ENCODE peak calls at places on chromosome 10, in four cellular contexts. G is coronary artery, A is adrenal gland, C is brain microvascular endothelial cell. P is an unnamed sample.

GRCh38 chr10:128739937-128740336 is 613.7 kb upstream of the MKI67 start:
- DNase-seq in A (no peak), G (no peak), C (no peak), P (no peak)

GRCh38 chr10:101716891-101717659 is 22.1 kb upstream of the FBXW4 start:
- DNase-seq in C (no peak), A (no peak), G (no peak), P (no peak)

GRCh38 chr10:129059977-129060376 is 407.1 kb upstream of the MGMT start:
- DNase-seq in C (no peak), G (no peak), A (no peak), P (no peak)

GRCh38 chr10:44811072-44811471 is 100.1 kb upstream of the TMEM72 start:
- DNase-seq in G (no peak), C (peak; percentile 18), A (no peak), P (no peak)

GRCh38 chr10:11009471-11010308 is 8.0 kb upstream of the CELF2 start:
- DNase-seq in C (no peak), G (no peak), A (no peak), P (no peak)

GRCh38 chr10:6995339-6995738 is 415.3 kb upstream of the PRKCQ start:
- DNase-seq in A (no peak), G (no peak), C (no peak), P (no peak)

GRCh38 chr10:100347568-100348195 is 649 bp downstream of the SCD start:
- DNase-seq in A (no peak), C (no peak), G (no peak), P (no peak)

GRCh38 chr10:24951201-24952145 is 933 bp downstream of the PRTFDC1 start:
- DNase-seq in C (no peak), G (no peak), A (peak; percentile 64), P (peak; percentile 70)

GRCh38 chr10:23918839-23919238 is 290.1 kb upstream of the KIAA1217 start:
- DNase-seq in G (no peak), C (no peak), A (no peak), P (no peak)

GRCh38 chr10:97291357-97292096 is 910 bp downstream of the ARHGAP19 start:
- DNase-seq in G (no peak), C (no peak), A (no peak), P (no peak)

GRCh38 chr10:103598654-103599115 is 105.2 kb downstream of the NEURL1 start:
- DNase-seq in C (peak; percentile 63), G (no peak), A (peak; percentile 40), P (no peak)

GRCh38 chr10:43402176-43402575 is 6.8 kb downstream of the HNRNPF start:
- DNase-seq in A (no peak), G (no peak), C (no peak), P (no peak)

GRCh38 chr10:43407148-43407575 is 1.8 kb downstream of the HNRNPF start:
- DNase-seq in G (no peak), C (peak; percentile 40), A (peak; percentile 66), P (peak; percentile 89)

GRCh38 chr10:43403911-43404674 is 4.9 kb downstream of the HNRNPF start:
- DNase-seq in C (no peak), A (no peak), G (no peak), P (no peak)

GRCh38 chr10:43402880-43403452 is 6.0 kb downstream of the HNRNPF start:
- DNase-seq in G (peak; percentile 36), A (no peak), C (no peak), P (no peak)

GRCh38 chr10:43404675-43405221 is 4.2 kb downstream of the HNRNPF start:
- DNase-seq in G (no peak), A (no peak), C (no peak), P (no peak)
- H3K4me3 ChIP-seq in G (no peak overlapping the region), A (no peak overlapping the region), C (no peak overlapping the region), P (no peak overlapping the region)

GRCh38 chr10:61898435-61898778 is 3.1 kb upstream of the ARID5B start:
- DNase-seq in C (no peak), A (no peak), G (no peak), P (no peak)

GRCh38 chr10:61900829-61901783 is at the start of gene ARID5B:
- DNase-seq in C (peak; percentile 81), G (no peak), A (peak; percentile 41), P (no peak)

GRCh38 chr10:61899997-61900828 is 1.3 kb upstream of the ARID5B start:
- DNase-seq in A (peak; percentile 67), G (peak; percentile 82), C (peak; percentile 53), P (peak; percentile 85)

GRCh38 chr10:61899045-61899444 is 2.5 kb upstream of the ARID5B start:
- DNase-seq in A (no peak), C (peak; percentile 61), G (no peak), P (no peak)

DNA sequence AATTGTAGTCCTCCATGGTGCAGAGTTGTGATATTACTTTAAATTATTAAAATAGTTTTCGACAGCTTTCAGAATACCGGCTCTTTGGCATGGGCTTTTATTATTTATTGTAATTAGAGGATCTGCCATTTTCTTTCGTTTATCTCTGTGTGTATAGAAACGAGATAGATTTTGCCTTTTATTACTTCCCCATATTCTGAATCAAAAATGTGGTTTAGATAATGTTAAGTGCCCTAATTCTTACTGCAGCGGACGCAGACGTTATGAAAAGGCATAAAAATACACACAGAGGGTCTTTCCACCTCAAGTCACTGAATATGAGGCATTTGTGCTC is 1.9 kb upstream of the ARID5B start:
- DNase-seq in G (no peak), A (no peak), C (no peak), P (no peak)
- H3K4me3 ChIP-seq in G (peak overlapping the region; percentile 97), A (no peak overlapping the region), C (peak overlapping the region; percentile 81), P (peak overlapping the region; percentile 46)

DNA sequence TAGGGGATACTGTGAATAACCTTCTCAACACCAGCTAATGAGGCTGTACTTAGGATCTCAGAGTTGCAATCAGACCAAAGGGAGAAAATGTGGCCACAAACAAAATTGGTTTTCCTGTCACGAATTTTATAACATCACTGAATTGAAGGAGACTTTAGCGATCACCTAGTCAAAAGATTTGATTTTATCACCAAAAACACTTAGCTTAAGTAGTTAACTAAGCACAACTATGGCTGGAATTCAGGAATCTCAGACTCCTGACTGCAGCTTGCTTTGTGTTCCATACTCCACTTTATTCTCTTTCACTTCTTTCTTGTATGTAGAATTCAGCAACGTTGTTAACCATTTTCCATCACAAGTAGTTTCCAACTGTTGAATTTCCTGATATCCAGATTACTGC is 152.0 kb downstream of the SLC16A9 start:
- DNase-seq in G (no peak), C (no peak), A (no peak), P (no peak)
- H3K4me3 ChIP-seq in G (no peak overlapping the region), C (no peak overlapping the region), A (no peak overlapping the region), P (no peak overlapping the region)

GRCh38 chr10:3365630-3366029 is 193.0 kb upstream of the PITRM1 start:
- DNase-seq in C (no peak), A (no peak), G (no peak), P (no peak)

GRCh38 chr10:3366735-3367405 is 194.3 kb upstream of the PITRM1 start:
- DNase-seq in C (no peak), A (no peak), G (no peak), P (no peak)

GRCh38 chr10:3363316-3364070 is 190.9 kb upstream of the PITRM1 start:
- DNase-seq in G (no peak), A (no peak), C (no peak), P (no peak)

GRCh38 chr10:3366043-3366442 is 193.5 kb upstream of the PITRM1 start:
- DNase-seq in C (no peak), G (no peak), A (no peak), P (no peak)

GRCh38 chr10:3364768-3365480 is 192.3 kb upstream of the PITRM1 start:
- DNase-seq in G (no peak), C (no peak), A (no peak), P (no peak)
- H3K4me3 ChIP-seq in G (no peak overlapping the region), C (no peak overlapping the region), A (no peak overlapping the region), P (no peak overlapping the region)

DNA sequence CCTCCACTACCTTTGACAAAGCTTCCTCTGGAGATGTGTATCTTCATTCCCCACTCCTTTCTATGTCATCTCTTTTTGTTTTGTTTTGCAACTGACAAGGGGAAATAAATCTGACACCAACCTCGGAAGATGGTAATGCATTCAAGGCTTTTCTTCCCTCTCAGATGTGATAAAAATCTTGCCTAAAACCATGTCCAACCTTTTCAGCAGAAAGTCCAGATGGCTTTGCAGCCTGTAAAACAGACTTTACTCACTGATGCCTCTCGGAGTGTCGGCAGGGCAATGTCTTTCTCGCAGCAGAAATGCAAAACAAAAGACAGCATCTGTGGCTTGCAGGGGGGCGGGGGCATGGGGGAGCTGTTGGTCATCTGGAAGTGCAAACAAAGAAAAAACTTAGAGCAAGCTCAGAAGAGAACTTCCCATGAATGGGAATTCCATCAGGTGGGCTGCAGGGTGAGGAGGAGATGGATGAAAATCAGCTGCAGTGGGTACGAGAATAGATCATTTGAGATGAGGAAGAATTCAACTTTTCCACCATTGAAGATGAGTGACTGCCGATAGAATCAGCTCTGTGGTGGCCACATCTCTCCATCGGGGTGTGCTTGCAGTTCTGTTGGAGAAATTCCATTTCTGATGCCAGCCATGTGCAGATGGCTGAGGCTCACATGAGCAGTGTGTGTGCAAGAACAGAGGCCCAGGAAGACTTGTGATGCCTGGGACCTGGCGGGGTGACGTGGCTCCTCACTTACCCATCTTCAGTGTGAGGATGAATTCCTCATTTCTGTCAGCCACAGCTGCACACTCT is 237.7 kb downstream of the WDR37 start:
- DNase-seq in A (no peak), G (no peak), C (no peak), P (no peak)
- H3K4me3 ChIP-seq in A (no peak overlapping the region), G (no peak overlapping the region), C (no peak overlapping the region), P (no peak overlapping the region)

GRCh38 chr10:59175538-59176240 is 754 bp upstream of the PHYHIPL start:
- DNase-seq in G (no peak), C (no peak), A (peak; percentile 15), P (peak; percentile 55)

GRCh38 chr10:59177031-59177861 is 803 bp downstream of the PHYHIPL start:
- DNase-seq in C (peak; percentile 88), G (no peak), A (peak; percentile 65), P (peak; percentile 71)

GRCh38 chr10:59177862-59178235 is 1.4 kb downstream of the PHYHIPL start:
- DNase-seq in C (no peak), A (no peak), G (no peak), P (no peak)

GRCh38 chr10:59179027-59179426 is 2.6 kb downstream of the PHYHIPL start:
- DNase-seq in G (no peak), C (no peak), A (no peak), P (no peak)

GRCh38 chr10:59176241-59177030 is at the start of gene PHYHIPL:
- DNase-seq in C (peak; percentile 0), A (peak; percentile 52), G (no peak), P (peak; percentile 77)
- H3K4me3 ChIP-seq in C (peak within 1 kb of the TSS; percentile 39), A (peak within 1 kb of the TSS; percentile 49), G (peak within 1 kb of the TSS; percentile 70), P (peak within 1 kb of the TSS; percentile 86)